ENCODE peak calls at places on chromosomes 1 and 21, in nine cellular contexts. N is breast epithelium, E is tibial artery, R is nephron progenitor cell, F is adrenal gland, U is HepG2, V is cardiac fibroblast, S is neural crest cell, C is testis. Y is an unnamed sample.

GRCh38 chr1:94805912-94806311 is 14.2 kb upstream of the SLC44A3 start:
- DNase-seq in V (peak; percentile 73), S (peak; percentile 68), E (no peak), R (peak; percentile 66), N (no peak), C (peak; percentile 78), U (peak; percentile 45), F (peak; percentile 65), Y (no peak)

GRCh38 chr1:43321331-43321891 is 16.2 kb upstream of the MPL start:
- DNase-seq in E (peak; percentile 58), C (no peak), N (peak; percentile 24), V (no peak), U (peak; percentile 38), F (peak; percentile 72), R (no peak), S (no peak), Y (no peak)

GRCh38 chr1:59556802-59557548 is 257.8 kb upstream of the HOOK1 start:
- DNase-seq in F (no peak), S (no peak), R (peak; percentile 16), E (no peak), C (no peak), N (no peak), V (no peak), U (peak; percentile 100), Y (no peak)

GRCh38 chr1:223207293-223208066 is 64.4 kb upstream of the TLR5 start:
- DNase-seq in U (no peak), R (no peak), C (no peak), S (no peak), N (no peak), E (no peak), F (no peak), V (no peak), Y (no peak)

GRCh38 chr1:94544706-94545490 is 3.3 kb upstream of the F3 start:
- DNase-seq in R (no peak), V (peak; percentile 93), S (no peak), E (no peak), U (no peak), F (no peak), C (no peak), N (no peak), Y (no peak)

GRCh38 chr1:214018605-214019268 is 31.0 kb downstream of the PROX1 start:
- DNase-seq in V (no peak), N (no peak), R (no peak), U (no peak), S (no peak), E (no peak), C (no peak), F (no peak), Y (no peak)

GRCh38 chr1:46646844-46647243 is 21.3 kb downstream of the ATPAF1 start:
- DNase-seq in S (no peak), V (no peak), E (no peak), C (no peak), R (no peak), N (no peak), U (no peak), F (no peak), Y (no peak)

GRCh38 chr1:228782662-228783414 is 47.6 kb downstream of the RHOU start:
- DNase-seq in E (no peak), S (no peak), V (peak; percentile 31), N (no peak), F (no peak), R (no peak), C (no peak), U (peak; percentile 80), Y (no peak)

GRCh38 chr1:44655609-44656008 is 18.7 kb downstream of the TMEM53 start:
- DNase-seq in E (no peak), C (peak; percentile 41), V (peak; percentile 20), N (no peak), R (no peak), S (peak; percentile 44), U (peak; percentile 34), F (peak; percentile 49), Y (no peak)

GRCh38 chr1:221031890-221032222 is 152.6 kb downstream of the HLX start:
- DNase-seq in E (no peak), V (peak; percentile 40), U (no peak), S (no peak), F (no peak), C (no peak), R (no peak), N (no peak), Y (no peak)

GRCh38 chr1:36323636-36324321 is at the start of gene EVA1B:
- DNase-seq in V (peak; percentile 76), C (peak; percentile 77), F (peak; percentile 75), E (peak; percentile 94), N (peak; percentile 79), R (peak; percentile 76), S (peak; percentile 60), U (peak; percentile 88), Y (peak; percentile 89)

GRCh38 chr1:190858140-190858539 is 380.5 kb upstream of the BRINP3 start:
- DNase-seq in R (no peak), S (no peak), V (no peak), U (no peak), C (no peak), F (no peak), N (no peak), E (no peak), Y (no peak)

GRCh38 chr1:89598450-89599331 is 34.2 kb upstream of the LRRC8C start:
- DNase-seq in U (peak; percentile 39), C (no peak), S (no peak), N (no peak), E (no peak), V (peak; percentile 66), R (no peak), F (no peak), Y (no peak)

GRCh38 chr1:41823453-41823852 is 95.3 kb downstream of the HIVEP3 start:
- DNase-seq in U (no peak), R (peak; percentile 48), F (no peak), V (peak; percentile 28), E (no peak), C (peak; percentile 17), N (no peak), S (peak; percentile 10), Y (peak; percentile 41)

DNA sequence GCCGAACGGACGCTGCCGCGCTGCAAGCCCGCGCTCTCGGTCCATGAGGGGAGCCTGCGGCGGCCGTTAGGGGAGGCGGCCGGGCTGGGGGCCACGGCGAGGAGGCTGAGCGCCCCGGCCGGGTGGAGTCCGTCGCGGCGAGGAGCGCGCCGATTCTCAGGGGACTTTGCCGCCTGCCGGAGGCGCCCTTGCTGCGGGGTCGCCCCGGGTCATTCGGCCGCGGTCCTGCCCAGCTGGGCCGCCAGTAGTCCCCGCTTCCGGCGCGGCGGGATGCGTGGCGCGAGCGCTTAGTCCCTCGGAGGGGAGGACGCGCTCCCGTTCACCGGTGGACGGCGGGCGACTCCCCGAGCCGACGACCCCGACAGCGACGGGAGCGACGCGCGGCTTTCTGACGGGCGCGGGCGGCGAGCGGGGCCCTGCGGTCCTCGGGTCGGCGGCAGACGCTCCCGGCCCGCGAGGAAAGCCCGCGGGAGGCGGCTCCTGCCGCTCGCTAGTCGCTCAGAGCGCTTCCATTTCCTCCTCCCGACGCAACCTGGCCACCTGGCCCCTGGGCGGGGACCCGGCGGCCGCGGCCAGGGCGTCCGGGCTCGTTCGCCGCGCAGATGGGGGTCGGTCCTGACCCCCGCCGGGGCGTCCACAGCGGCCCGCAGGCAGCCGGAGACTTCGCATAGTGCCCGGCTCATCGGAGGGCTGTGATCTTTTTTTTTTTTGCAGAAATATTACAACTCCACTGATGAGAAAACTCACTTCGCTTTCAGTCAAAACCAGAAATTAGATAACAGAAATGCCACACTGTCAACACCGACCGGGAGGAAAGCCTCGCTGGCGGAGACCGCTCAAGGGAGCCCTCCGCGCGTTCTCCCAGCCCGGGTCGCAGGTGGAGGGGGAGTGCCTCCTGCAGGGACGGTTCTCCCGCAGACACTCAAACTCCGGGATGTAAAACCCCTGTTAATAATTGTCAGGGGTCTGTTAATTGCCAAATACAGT is 640 bp upstream of the ZBTB21 start:
- DNase-seq in N (no peak), F (peak; percentile 40), U (peak; percentile 20), S (no peak), V (no peak), C (peak; percentile 34), R (peak; percentile 50), E (no peak), Y (no peak)
- TF ChIP-seq CTCF in N (no peak), F (peak; percentile 35), U (peak; percentile 37), S (peak; percentile 17), V (no peak), C (no peak), R (no peak), E (no peak), Y (peak; percentile 44)

GRCh38 chr1:234605983-234606730 is 3.8 kb downstream of the IRF2BP2 start:
- DNase-seq in C (no peak), N (no peak), F (peak; percentile 72), U (peak; percentile 74), E (no peak), R (no peak), S (no peak), V (peak; percentile 66), Y (peak; percentile 46)
- TF ChIP-seq CTCF in C (no peak), N (peak; percentile 11), F (peak; percentile 11), U (no peak), E (no peak), R (no peak), S (peak; percentile 15), V (no peak), Y (no peak)

GRCh38 chr21:34636961-34637360 is 22.0 kb upstream of the RCAN1 start:
- DNase-seq in E (no peak), R (no peak), F (no peak), U (no peak), V (no peak), N (no peak), S (no peak), C (no peak), Y (no peak)

GRCh38 chr21:34630536-34631143 is 15.7 kb upstream of the RCAN1 start:
- DNase-seq in U (peak; percentile 44), E (no peak), S (peak; percentile 19), N (no peak), R (peak; percentile 25), F (peak; percentile 41), V (peak; percentile 70), C (peak; percentile 31), Y (no peak)

GRCh38 chr21:34639250-34639649 is 24.3 kb upstream of the RCAN1 start:
- DNase-seq in S (no peak), F (no peak), U (no peak), C (no peak), R (no peak), V (no peak), N (no peak), E (no peak), Y (no peak)

GRCh38 chr21:34632498-34632897 is 17.6 kb upstream of the RCAN1 start:
- DNase-seq in U (no peak), F (no peak), S (no peak), N (no peak), E (no peak), V (no peak), R (no peak), C (no peak), Y (no peak)

GRCh38 chr21:34635307-34635706 is 20.4 kb upstream of the RCAN1 start:
- DNase-seq in F (no peak), N (no peak), R (no peak), E (no peak), V (no peak), C (peak; percentile 16), U (no peak), S (no peak), Y (no peak)
- TF ChIP-seq CTCF in F (no peak), N (no peak), R (no peak), E (no peak), V (peak; percentile 19), C (no peak), U (peak; percentile 45), S (peak; percentile 39), Y (peak; percentile 44)

DNA sequence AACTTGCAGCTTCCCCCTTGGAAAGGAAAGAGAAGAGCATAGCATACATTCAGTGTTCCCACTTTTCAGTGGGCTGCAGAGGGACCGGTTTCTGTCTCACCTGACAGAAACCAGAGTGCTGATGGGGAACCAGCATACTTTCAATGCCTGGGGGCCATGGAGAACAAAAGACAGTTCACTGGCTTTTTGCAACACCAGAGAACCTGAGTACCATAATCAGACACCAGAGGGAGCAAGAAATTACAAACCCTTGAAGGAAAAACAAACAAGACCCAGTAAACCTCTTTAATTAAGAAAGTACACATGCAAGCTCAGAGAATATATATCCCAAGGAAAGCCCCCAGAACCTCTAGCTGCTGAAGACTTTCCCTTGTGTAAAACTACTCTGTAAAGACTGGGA is 51.1 kb downstream of the CSMD2 start:
- DNase-seq in C (no peak), R (no peak), N (no peak), S (no peak), E (no peak), F (peak; percentile 4), U (peak; percentile 10), V (peak; percentile 18), Y (no peak)
- TF ChIP-seq CTCF in C (no peak), R (peak; percentile 37), N (peak; percentile 30), S (peak; percentile 65), E (no peak), F (peak; percentile 42), U (peak; percentile 22), V (peak; percentile 4), Y (peak; percentile 50)